ENCODE peak calls at places on chromosomes 2 and 18, in five cellular contexts. U is globus pallidus; B is C1 segment of cervical spinal cord; X is activated CD4-positive, CD25-positive, alpha-beta regulatory T cell treated with anti-CD3 and anti-CD28 coated beads, Interleukin-2, amount 50 U/mL, for 72 hours; O is thyroid gland. M is an unnamed sample.

GRCh38 chr18:48418409-48419267 is 9.5 kb upstream of the ZBTB7C start:
- DNase-seq in U (no peak), X (no peak), B (no peak), O (peak), M (no peak)

GRCh38 chr2:205684871-205685313 is 2.6 kb downstream of the NRP2 start:
- DNase-seq in O (no peak), U (no peak), B (peak), X (no peak), M (no peak)

GRCh38 chr2:42581257-42581656 is 12.8 kb downstream of the MTA3 start:
- DNase-seq in B (no peak), X (no peak), U (no peak), O (no peak), M (no peak)

GRCh38 chr18:10524507-10525425 is 1.1 kb upstream of the NAPG start:
- DNase-seq in U (no peak), B (no peak), O (no peak), X (no peak), M (no peak)

GRCh38 chr2:166230024-166230723 is 102.4 kb upstream of the SCN1A start:
- DNase-seq in O (no peak), B (no peak), X (no peak), U (no peak), M (no peak)

GRCh38 chr18:56888978-56889377 is 237.8 kb downstream of the WDR7 start:
- DNase-seq in B (no peak), X (no peak), O (no peak), U (no peak), M (no peak)

GRCh38 chr2:136006658-136007057 is 21.2 kb upstream of the DARS1 start:
- DNase-seq in X (no peak), B (no peak), O (no peak), U (no peak), M (no peak)

GRCh38 chr18:477565-477964 is 22.9 kb downstream of the COLEC12 start:
- DNase-seq in U (no peak), B (no peak), O (no peak), X (no peak), M (no peak)

GRCh38 chr2:182870227-182870626 is 3.8 kb upstream of the FRZB start:
- DNase-seq in B (no peak), U (no peak), O (no peak), X (no peak), M (no peak)

GRCh38 chr2:12074126-12074883 is 327.9 kb downstream of the LPIN1 start:
- DNase-seq in U (peak), X (no peak), B (peak), O (no peak), M (no peak)

GRCh38 chr18:27808678-27809077 is 368.3 kb downstream of the CDH2 start:
- DNase-seq in X (no peak), U (no peak), O (no peak), B (no peak), M (no peak)

GRCh38 chr2:159891917-159892691 is 94.1 kb upstream of the CD302 start:
- DNase-seq in U (no peak), O (no peak), X (no peak), B (no peak), M (no peak)

GRCh38 chr18:2536493-2536892 is 34.8 kb downstream of the METTL4 start:
- DNase-seq in X (no peak), U (no peak), B (no peak), O (no peak), M (no peak)

GRCh38 chr2:205767617-205768016 is 85.3 kb downstream of the NRP2 start:
- DNase-seq in B (no peak), O (no peak), X (no peak), U (no peak), M (no peak)

GRCh38 chr2:124664363-124664762 is 639.3 kb downstream of the CNTNAP5 start:
- DNase-seq in U (no peak), X (no peak), O (no peak), B (no peak), M (no peak)

GRCh38 chr2:120393456-120393855 is 47.5 kb downstream of the INHBB start:
- DNase-seq in U (no peak), B (no peak), X (no peak), O (no peak), M (no peak)

GRCh38 chr2:215907147-215907546 is 106.2 kb downstream of the MREG start:
- DNase-seq in B (no peak), U (no peak), X (no peak), O (no peak), M (no peak)

GRCh38 chr2:120014231-120014990 is 1.5 kb downstream of the EPB41L5 start:
- DNase-seq in U (peak), O (peak), B (no peak), X (no peak), M (no peak)

GRCh38 chr2:220044383-220044782 is 417.0 kb downstream of the SLC4A3 start:
- DNase-seq in B (no peak), O (no peak), U (no peak), X (no peak), M (no peak)

GRCh38 chr2:102033028-102033749 is 41.4 kb downstream of the IL1R2 start:
- DNase-seq in X (no peak), O (peak), U (peak), B (peak), M (no peak)

GRCh38 chr2:172409042-172409441 is 18.3 kb upstream of the ITGA6 start:
- DNase-seq in B (no peak), X (no peak), O (no peak), U (no peak), M (no peak)

GRCh38 chr2:150609831-150610582 is 122.5 kb upstream of the RND3 start:
- DNase-seq in U (no peak), O (no peak), B (no peak), X (no peak), M (no peak)

GRCh38 chr2:19648583-19648982 is 253.2 kb downstream of the TTC32 start:
- DNase-seq in U (no peak), X (no peak), B (no peak), O (no peak), M (no peak)

GRCh38 chr2:172807011-172807410 is 71.4 kb downstream of the RAPGEF4 start:
- DNase-seq in X (no peak), U (peak), O (no peak), B (no peak), M (no peak)

M was measured in type B pancreatic cell.